ENCODE peak calls at places on chromosomes 6 and 20, in four cellular contexts. Z, J, W and S are unnamed samples.

GRCh38 chr20:59455392-59456341 is 148.7 kb upstream of the PHACTR3 start:
- DNase-seq in W (peak), Z (peak), J (no peak), S (no peak)

GRCh38 chr20:19460386-19460785 is 247.9 kb downstream of the SLC24A3 start:
- DNase-seq in J (no peak), W (no peak), Z (no peak), S (no peak)

GRCh38 chr6:34276191-34276590 is 27.4 kb upstream of the SMIM29 start:
- DNase-seq in Z (no peak), W (no peak), J (no peak), S (no peak)

GRCh38 chr20:25692499-25692898 is 4.2 kb downstream of the ZNF337 start:
- DNase-seq in W (no peak), Z (no peak), J (no peak), S (no peak)

GRCh38 chr6:108736832-108737231 is 111.4 kb upstream of the ARMC2 start:
- DNase-seq in Z (peak), J (no peak), W (no peak), S (no peak)

GRCh38 chr6:139250296-139251274 is 41.2 kb downstream of the TXLNB start:
- DNase-seq in W (peak), Z (peak), J (peak), S (peak)

GRCh38 chr6:124028117-124028516 is 224.5 kb downstream of the NKAIN2 start:
- DNase-seq in Z (no peak), W (no peak), J (no peak), S (no peak)

GRCh38 chr6:156809034-156809433 is 31.9 kb downstream of the ARID1B start:
- DNase-seq in J (no peak), Z (peak), W (no peak), S (no peak)

GRCh38 chr6:52975580-52975979 is 19.5 kb downstream of the GSTA4 start:
- DNase-seq in W (no peak), J (no peak), Z (no peak), S (no peak)

GRCh38 chr6:134642217-134642616 is 307.7 kb downstream of the ALDH8A1 start:
- DNase-seq in J (no peak), Z (no peak), W (no peak), S (no peak)

GRCh38 chr20:48620486-48621255 is 207.1 kb downstream of the PREX1 start:
- DNase-seq in Z (peak), W (peak), J (peak), S (peak)
- H3K4me3 ChIP-seq in Z (peak), W (peak), J (peak), S (peak)

GRCh38 chr6:150639823-150640331 is 40.2 kb downstream of the PLEKHG1 start:
- DNase-seq in J (no peak), Z (no peak), W (no peak), S (no peak)

GRCh38 chr6:150638286-150638685 is 38.6 kb downstream of the PLEKHG1 start:
- DNase-seq in W (no peak), Z (no peak), J (no peak), S (no peak)

GRCh38 chr6:150637266-150637665 is 37.6 kb downstream of the PLEKHG1 start:
- DNase-seq in Z (no peak), W (no peak), J (no peak), S (no peak)

GRCh38 chr6:150640556-150641206 is 41.0 kb downstream of the PLEKHG1 start:
- DNase-seq in Z (no peak), J (no peak), W (no peak), S (no peak)

GRCh38 chr6:150638765-150639164 is 39.1 kb downstream of the PLEKHG1 start:
- DNase-seq in J (no peak), Z (no peak), W (no peak), S (no peak)
- H3K4me3 ChIP-seq in J (no peak), Z (no peak), W (no peak), S (no peak)

DNA sequence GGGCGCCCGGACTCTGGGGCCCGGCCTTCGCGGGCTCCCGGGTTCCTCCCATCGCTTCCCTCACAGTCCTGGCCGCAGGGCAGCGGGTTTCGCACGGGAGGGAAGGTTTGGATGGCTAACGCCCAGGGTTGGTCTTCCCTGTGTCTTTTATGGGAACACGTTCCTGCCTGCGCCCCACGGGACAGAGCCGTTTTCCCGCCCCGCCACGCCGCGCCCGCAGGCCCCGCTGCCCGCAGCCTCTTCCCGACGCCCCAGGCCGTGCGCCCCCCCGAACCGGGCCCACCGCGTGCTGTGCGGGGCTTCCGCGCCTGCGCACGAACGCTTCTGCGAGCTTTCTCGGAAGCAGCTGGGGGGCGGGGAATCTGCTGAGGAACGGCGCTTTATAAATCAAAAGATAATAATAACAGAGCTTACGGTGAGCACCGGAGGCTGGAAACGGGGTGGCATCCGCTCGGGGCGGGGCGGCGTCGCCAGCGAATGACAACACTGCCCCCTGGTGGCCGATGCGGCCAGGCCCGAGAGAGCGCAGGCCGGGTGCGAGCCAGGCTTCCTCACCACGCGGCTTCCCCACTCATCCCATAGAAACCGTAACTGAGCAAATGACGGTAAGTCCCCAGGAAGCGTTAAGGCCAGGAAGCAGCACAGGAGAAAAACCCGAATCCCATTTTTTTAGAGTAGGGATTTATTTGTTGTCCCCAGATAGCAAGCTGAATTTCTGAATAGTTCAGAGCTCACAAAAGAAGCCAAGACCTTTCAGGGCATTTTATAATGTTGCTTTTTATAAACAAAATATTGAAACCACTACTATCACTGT is 116.4 kb downstream of the MYLK4 start:
- DNase-seq in Z (peak), W (peak), J (peak), S (peak)
- H3K4me3 ChIP-seq in Z (peak), W (peak), J (peak), S (peak)

GRCh38 chr6:159104163-159104885 is 59.5 kb upstream of the TAGAP start:
- DNase-seq in J (peak), W (peak), Z (peak), S (peak)
- H3K4me3 ChIP-seq in J (no peak), W (no peak), Z (no peak), S (no peak)